ENCODE peak calls at places on chromosomes 7 and 10, in six cellular contexts. L is HepG2, T is K562, S is WTC11, W is GM12878, Z is H1. Y is an unnamed sample.

GRCh38 chr7:159227433-159227832 is 82.8 kb upstream of the VIPR2 start:
- DNase-seq in T (no peak), L (no peak), S (no peak), Z (no peak), W (no peak), Y (no peak)

GRCh38 chr10:134205-134742 is 981 bp upstream of the ZMYND11 start:
- DNase-seq in Z (no peak), T (no peak), L (no peak), W (no peak), S (no peak), Y (no peak)

GRCh38 chr7:123285076-123285700 is 85.4 kb upstream of the SLC13A1 start:
- DNase-seq in T (no peak), Z (peak), W (no peak), L (no peak), S (peak), Y (no peak)

GRCh38 chr7:143882020-143882610 is 19.9 kb downstream of the TCAF1 start:
- DNase-seq in L (peak), S (peak), W (no peak), T (no peak), Z (no peak), Y (no peak)

GRCh38 chr7:155975490-155975889 is 163.2 kb upstream of the SHH start:
- DNase-seq in W (no peak), S (no peak), L (no peak), Z (no peak), T (no peak), Y (no peak)

GRCh38 chr10:32175629-32176028 is 119.4 kb upstream of the KIF5B start:
- DNase-seq in T (no peak), W (no peak), L (no peak), S (no peak), Z (no peak), Y (no peak)

GRCh38 chr7:979886-980571 is 3.0 kb upstream of the CYP2W1 start:
- DNase-seq in W (no peak), S (no peak), T (no peak), Z (no peak), L (no peak), Y (no peak)

GRCh38 chr7:139853576-139854511 is 24.8 kb downstream of the TBXAS1 start:
- DNase-seq in L (no peak), S (no peak), T (peak), W (no peak), Z (no peak), Y (no peak)

GRCh38 chr7:50709151-50709550 is 73.5 kb downstream of the GRB10 start:
- DNase-seq in Z (no peak), L (no peak), S (no peak), T (no peak), W (no peak), Y (no peak)

GRCh38 chr10:44316187-44316921 is 68.5 kb downstream of the CXCL12 start:
- DNase-seq in W (no peak), L (no peak), Z (peak), S (peak), T (peak), Y (peak)

GRCh38 chr10:74244097-74244685 is 93.2 kb downstream of the ADK start:
- DNase-seq in W (no peak), S (no peak), L (peak), Z (no peak), T (peak), Y (peak)

GRCh38 chr7:6395898-6396582 is 51.7 kb downstream of the DAGLB start:
- DNase-seq in Z (no peak), L (no peak), S (no peak), T (no peak), W (no peak), Y (no peak)

GRCh38 chr7:46279290-46279689 is 358.2 kb upstream of the IGFBP3 start:
- DNase-seq in S (no peak), L (no peak), W (no peak), T (no peak), Z (no peak), Y (no peak)

GRCh38 chr7:70645876-70646336 is 486.0 kb upstream of the GALNT17 start:
- DNase-seq in W (no peak), S (no peak), T (no peak), Z (no peak), L (no peak), Y (no peak)

GRCh38 chr10:100969175-100970075 is at the start of gene SEMA4G:
- DNase-seq in Z (peak), S (peak), T (peak), W (no peak), L (peak), Y (peak)

GRCh38 chr10:84221916-84222315 is 3.4 kb downstream of the LRIT2 start:
- DNase-seq in L (no peak), Z (no peak), S (no peak), W (no peak), T (no peak), Y (no peak)

GRCh38 chr10:76408646-76409045 is 977.2 kb downstream of the LRMDA start:
- DNase-seq in L (no peak), W (no peak), Z (no peak), S (no peak), T (no peak), Y (no peak)

GRCh38 chr10:129955591-129956284 is 8.3 kb downstream of the EBF3 start:
- DNase-seq in L (peak), W (no peak), T (no peak), S (no peak), Z (no peak), Y (no peak)

GRCh38 chr7:148535227-148535626 is 55.3 kb upstream of the C7orf33 start:
- DNase-seq in W (no peak), S (no peak), L (no peak), Z (no peak), T (peak), Y (no peak)

GRCh38 chr10:82319558-82319957 is 444.6 kb downstream of the NRG3 start:
- DNase-seq in Z (no peak), L (no peak), S (peak), T (no peak), W (no peak), Y (no peak)

GRCh38 chr7:100688593-100688860 is 5.5 kb downstream of the GIGYF1 start:
- DNase-seq in L (no peak), Z (no peak), W (no peak), S (no peak), T (no peak), Y (no peak)

GRCh38 chr10:14659626-14660196 is 115.0 kb downstream of the FAM107B start:
- DNase-seq in Z (no peak), L (no peak), T (no peak), W (peak), S (no peak), Y (no peak)

GRCh38 chr10:121243003-121243898 is 355.0 kb downstream of the FGFR2 start:
- DNase-seq in Z (no peak), W (no peak), S (no peak), T (no peak), L (no peak), Y (no peak)

GRCh38 chr7:2512179-2512644 is 7.4 kb upstream of the LFNG start:
- DNase-seq in L (no peak), T (no peak), W (no peak), S (no peak), Z (no peak), Y (no peak)

GRCh38 chr7:131302876-131303707 is 24.6 kb upstream of the MKLN1 start:
- DNase-seq in W (no peak), L (peak), Z (peak), S (peak), T (peak), Y (peak)

GRCh38 chr10:70982443-70982842 is 94.1 kb upstream of the PCBD1 start:
- DNase-seq in Z (no peak), L (no peak), T (no peak), S (no peak), W (peak), Y (no peak)

GRCh38 chr10:70981936-70982335 is 93.6 kb upstream of the PCBD1 start:
- DNase-seq in S (no peak), Z (no peak), W (no peak), L (no peak), T (no peak), Y (no peak)

GRCh38 chr10:70984986-70985719 is 96.8 kb upstream of the PCBD1 start:
- DNase-seq in T (no peak), Z (no peak), W (no peak), L (no peak), S (no peak), Y (no peak)

GRCh38 chr10:70987396-70988130 is 99.2 kb upstream of the PCBD1 start:
- DNase-seq in S (no peak), Z (no peak), L (no peak), W (no peak), T (no peak), Y (no peak)

GRCh38 chr10:70985824-70986336 is 97.5 kb upstream of the PCBD1 start:
- DNase-seq in Z (no peak), W (no peak), L (no peak), T (no peak), S (no peak), Y (no peak)
- TF ChIP-seq ATF3 in Z (no peak), W (no peak), L (no peak), T (no peak), S (no peak), Y (no peak)

DNA sequence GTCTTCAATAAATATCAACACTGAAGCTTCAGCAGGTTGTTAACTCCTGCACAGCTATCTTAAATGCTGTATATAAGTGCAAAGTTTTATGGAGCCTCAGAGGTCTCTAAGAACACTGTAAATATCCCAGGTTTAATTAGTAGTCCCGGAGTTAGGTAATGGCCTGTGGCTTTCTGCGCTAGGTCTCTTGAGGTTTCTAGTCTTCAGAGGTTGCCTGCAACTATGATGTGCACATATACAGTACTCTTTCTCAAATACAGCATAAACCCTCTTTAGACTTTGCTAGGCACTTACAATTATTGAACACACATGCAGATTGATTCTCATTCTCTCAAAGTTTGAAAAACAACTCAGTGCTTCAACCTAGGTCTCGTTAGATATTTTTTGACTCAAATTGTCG is 2.3 kb downstream of the KLLN start:
- DNase-seq in T (no peak), L (no peak), W (no peak), S (no peak), Z (no peak), Y (no peak)
- TF ChIP-seq ATF3 in T (no peak), L (no peak), W (no peak), S (no peak), Z (no peak), Y (no peak)

DNA sequence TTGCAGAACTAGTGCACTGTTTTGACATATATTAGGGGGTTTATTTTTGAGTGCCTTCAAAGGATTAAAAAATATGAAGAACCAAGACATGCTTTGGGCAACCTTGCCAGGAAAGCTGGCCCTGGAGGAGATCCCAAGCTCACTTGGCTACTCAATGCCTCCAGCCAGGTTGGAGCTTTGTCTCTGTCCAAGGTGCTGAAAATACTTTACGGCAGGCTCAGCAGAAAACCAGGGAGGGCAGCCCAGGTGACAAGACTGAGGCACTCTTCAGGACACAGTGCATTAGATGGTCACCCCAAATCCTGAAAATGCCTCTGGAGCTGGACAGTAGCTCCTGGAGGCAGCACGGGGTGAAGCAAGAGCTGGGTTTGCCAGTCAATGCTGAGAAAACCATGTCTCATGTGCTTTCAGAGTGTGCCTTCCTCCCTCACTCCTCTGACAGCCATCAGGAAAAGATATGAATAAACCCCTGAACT is 5.8 kb upstream of the KCNH2 start:
- DNase-seq in L (no peak), Z (no peak), T (peak), W (no peak), S (peak), Y (no peak)
- TF ChIP-seq ATF3 in L (no peak), Z (no peak), T (no peak), W (no peak), S (no peak), Y (no peak)

GRCh38 chr7:106405697-106406141 is 120.9 kb upstream of the NAMPT start:
- DNase-seq in W (no peak), S (no peak), L (no peak), T (no peak), Z (no peak), Y (no peak)
- TF ChIP-seq ATF3 in W (no peak), S (no peak), L (no peak), T (no peak), Z (no peak), Y (no peak)

DNA sequence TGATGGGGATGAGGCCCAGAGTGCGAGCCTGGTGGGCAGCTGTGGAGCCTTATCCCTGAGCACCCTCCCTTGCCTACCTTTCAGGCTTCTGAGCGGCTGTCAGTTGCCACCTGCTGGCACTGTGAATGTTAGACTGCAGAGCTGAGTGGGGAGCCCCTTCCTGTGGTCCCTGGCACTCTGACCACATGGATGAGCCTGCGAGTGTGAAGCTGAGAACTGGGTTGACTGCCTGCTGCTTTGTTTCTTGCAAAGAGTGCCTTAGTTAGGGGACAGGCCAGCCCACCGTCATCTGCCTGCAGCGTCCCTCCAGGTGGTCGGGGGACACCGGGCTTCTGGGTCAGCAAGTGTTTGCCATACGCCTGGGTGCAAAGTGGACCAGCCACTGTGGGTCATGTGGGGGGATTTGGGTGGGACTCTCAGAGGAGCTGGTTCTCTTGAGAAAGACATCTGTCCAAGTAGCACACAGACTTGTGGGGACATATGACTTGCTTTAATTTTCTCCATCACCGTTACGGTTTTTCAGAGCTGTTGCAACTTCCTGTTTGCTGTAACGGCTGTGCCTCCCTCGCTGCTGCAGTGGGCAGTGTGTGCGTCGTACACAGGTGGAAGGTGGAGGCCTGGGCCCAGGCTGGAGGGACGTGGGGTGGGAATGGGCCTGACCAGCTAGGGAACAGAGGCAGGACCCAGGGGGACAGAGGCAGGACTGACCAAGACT is 13.7 kb downstream of the INPP5A start:
- DNase-seq in S (no peak), W (no peak), T (no peak), L (no peak), Z (no peak), Y (no peak)
- TF ChIP-seq ATF3 in S (no peak), W (no peak), T (no peak), L (no peak), Z (no peak), Y (no peak)

GRCh38 chr10:59060852-59061251 is 115.6 kb upstream of the PHYHIPL start:
- DNase-seq in S (no peak), Z (no peak), L (no peak), T (no peak), W (peak), Y (no peak)

GRCh38 chr10:59055046-59055445 is 121.4 kb upstream of the PHYHIPL start:
- DNase-seq in W (no peak), Z (no peak), T (no peak), S (no peak), L (no peak), Y (no peak)

GRCh38 chr10:59057350-59057749 is 119.1 kb upstream of the PHYHIPL start:
- DNase-seq in Z (no peak), W (no peak), L (peak), S (no peak), T (no peak), Y (no peak)
- TF ChIP-seq ATF3 in Z (no peak), W (no peak), L (no peak), S (no peak), T (no peak), Y (no peak)

GRCh38 chr7:101968720-101969466 is 151.5 kb downstream of the CUX1 start:
- DNase-seq in T (no peak), W (no peak), L (no peak), S (no peak), Z (no peak), Y (no peak)

GRCh38 chr7:101972627-101973026 is 155.2 kb downstream of the CUX1 start:
- DNase-seq in Z (no peak), S (no peak), T (no peak), L (no peak), W (no peak), Y (no peak)

GRCh38 chr7:101973130-101973529 is 155.7 kb downstream of the CUX1 start:
- DNase-seq in W (no peak), Z (no peak), S (no peak), T (no peak), L (no peak), Y (no peak)

GRCh38 chr7:101970047-101970585 is 152.7 kb downstream of the CUX1 start:
- DNase-seq in Z (no peak), W (no peak), L (no peak), S (no peak), T (no peak), Y (no peak)

GRCh38 chr7:101971457-101971856 is 154.0 kb downstream of the CUX1 start:
- DNase-seq in T (no peak), L (no peak), W (no peak), S (no peak), Z (no peak), Y (no peak)
- TF ChIP-seq ATF3 in T (no peak), L (no peak), W (no peak), S (no peak), Z (no peak), Y (no peak)

Y was measured in HCT116.